ENCODE peak calls at places on chromosomes 1 and 21, in eight cellular contexts. L, W, S, Q, K, G, U and V are unnamed samples.

GRCh38 chr1:244395965-244396364 is 55.7 kb downstream of the ADSS2 start:
- DNase-seq in L (no peak), K (no peak), S (no peak), Q (no peak), W (no peak), G (no peak), U (no peak), V (no peak)

GRCh38 chr1:110249256-110249655 is 39.1 kb downstream of the KCNC4 start:
- DNase-seq in K (no peak), S (no peak), W (no peak), G (no peak), U (no peak), Q (no peak), L (no peak), V (no peak)

GRCh38 chr1:19852036-19852435 is 30.2 kb upstream of the OTUD3 start:
- DNase-seq in U (no peak), Q (peak; percentile 55), G (no peak), W (no peak), S (no peak), L (no peak), K (no peak), V (no peak)

GRCh38 chr1:202251424-202252256 is 58.0 kb downstream of the LGR6 start:
- DNase-seq in S (no peak), L (no peak), W (no peak), G (no peak), K (no peak), U (no peak), Q (no peak), V (no peak)

GRCh38 chr21:45507888-45508508 is 34.2 kb downstream of the SLC19A1 start:
- DNase-seq in U (peak; percentile 5), W (no peak), S (no peak), K (no peak), Q (no peak), G (no peak), L (no peak), V (no peak)

GRCh38 chr1:21671915-21672314 is 2.8 kb upstream of the RAP1GAP start:
- DNase-seq in G (no peak), W (no peak), U (no peak), K (no peak), L (no peak), S (no peak), Q (no peak), V (no peak)

GRCh38 chr1:77143529-77144121 is 75.6 kb downstream of the PIGK start:
- DNase-seq in Q (peak; percentile 12), S (no peak), G (no peak), U (no peak), L (peak; percentile 20), W (peak; percentile 17), K (no peak), V (no peak)

GRCh38 chr1:29673669-29674624 is 437.6 kb downstream of the PTPRU start:
- DNase-seq in W (no peak), U (no peak), L (no peak), Q (no peak), G (no peak), K (no peak), S (no peak), V (no peak)

GRCh38 chr21:41875086-41875485 is 4.1 kb downstream of the PRDM15 start:
- DNase-seq in W (no peak), G (no peak), U (no peak), S (no peak), L (no peak), K (no peak), Q (no peak), V (no peak)

GRCh38 chr1:185008746-185009360 is 34.5 kb upstream of the NIBAN1 start:
- DNase-seq in L (no peak), Q (no peak), G (no peak), U (no peak), W (no peak), K (no peak), S (no peak), V (no peak)

GRCh38 chr21:45308211-45309068 is 20.7 kb upstream of the POFUT2 start:
- DNase-seq in Q (peak; percentile 51), U (peak; percentile 12), S (no peak), G (no peak), K (no peak), W (peak; percentile 78), L (peak; percentile 93), V (peak; percentile 6)

GRCh38 chr21:27831821-27832569 is 865.1 kb upstream of the ADAMTS5 start:
- DNase-seq in W (no peak), S (no peak), U (no peak), L (peak; percentile 19), K (no peak), G (no peak), Q (peak; percentile 61), V (no peak)

GRCh38 chr21:34282223-34282622 is 81.6 kb upstream of the KCNE2 start:
- DNase-seq in L (no peak), Q (no peak), U (no peak), K (no peak), W (no peak), G (no peak), S (no peak), V (no peak)

GRCh38 chr1:43902058-43902831 is 31.4 kb upstream of the ARTN start:
- DNase-seq in L (no peak), S (no peak), Q (no peak), G (no peak), K (no peak), U (no peak), W (no peak), V (no peak)

GRCh38 chr1:40939320-40940059 is 40.0 kb upstream of the CTPS1 start:
- DNase-seq in L (peak; percentile 87), Q (peak; percentile 77), U (no peak), W (peak; percentile 90), S (no peak), K (no peak), G (no peak), V (no peak)

GRCh38 chr21:43949499-43950208 is 62.5 kb upstream of the TRAPPC10 start:
- DNase-seq in G (no peak), W (no peak), K (no peak), U (no peak), S (no peak), L (no peak), Q (no peak), V (no peak)

DNA sequence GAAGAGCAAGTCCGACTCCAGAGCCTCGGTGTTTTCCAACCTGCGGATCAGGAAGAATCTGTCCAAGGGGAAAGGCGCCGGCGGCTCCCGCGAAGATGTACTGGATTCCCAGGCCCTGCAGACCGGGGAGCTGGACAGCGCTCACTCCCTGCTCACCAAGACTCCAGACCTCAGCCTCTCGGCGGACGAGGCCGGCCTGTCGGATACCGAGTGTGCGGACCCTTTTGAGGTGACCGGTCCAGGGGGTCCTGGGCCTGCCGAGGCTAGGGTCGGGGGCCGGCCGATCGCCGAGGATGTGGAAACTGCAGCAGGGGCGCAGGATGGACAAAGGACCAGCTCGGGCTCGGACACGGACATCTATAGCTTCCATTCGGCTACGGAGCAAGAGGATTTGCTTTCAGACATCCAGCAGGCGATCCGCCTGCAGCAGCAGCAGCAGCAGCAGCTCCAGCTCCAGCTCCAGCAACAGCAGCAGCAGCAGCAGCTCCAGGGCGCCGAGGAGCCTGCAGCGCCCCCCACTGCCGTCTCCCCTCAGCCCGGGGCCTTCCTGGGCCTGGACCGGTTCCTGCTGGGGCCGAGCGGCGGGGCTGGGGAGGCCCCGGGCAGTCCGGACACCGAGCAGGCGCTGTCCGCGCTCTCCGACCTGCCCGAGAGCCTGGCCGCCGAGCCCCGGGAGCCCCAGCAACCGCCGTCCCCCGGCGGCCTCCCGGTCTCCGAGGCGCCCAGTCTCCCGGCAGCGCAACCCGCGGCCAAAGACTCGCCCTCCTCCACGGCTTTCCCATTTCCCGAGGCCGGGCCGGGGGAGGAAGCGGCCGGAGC is 827 bp downstream of the FMN2 start:
- DNase-seq in Q (peak; percentile 73), U (peak; percentile 56), S (no peak), K (no peak), W (peak; percentile 41), G (no peak), L (peak; percentile 37), V (peak; percentile 61)
- TF ChIP-seq CTCF in Q (peak; percentile 28), U (no peak), S (peak; percentile 35), K (no peak), W (no peak), G (no peak), L (no peak), V (no peak)

GRCh38 chr1:17999884-18000283 is 107.7 kb upstream of the IGSF21 start:
- DNase-seq in U (no peak), K (no peak), W (no peak), G (no peak), L (no peak), S (no peak), Q (no peak), V (no peak)

GRCh38 chr1:17994046-17994445 is 113.6 kb upstream of the IGSF21 start:
- DNase-seq in L (no peak), W (no peak), U (no peak), G (no peak), K (no peak), S (no peak), Q (no peak), V (no peak)

GRCh38 chr1:18001725-18002124 is 105.9 kb upstream of the IGSF21 start:
- DNase-seq in W (no peak), G (no peak), U (no peak), K (no peak), S (no peak), Q (no peak), L (no peak), V (no peak)

GRCh38 chr1:17995480-17995879 is 112.1 kb upstream of the IGSF21 start:
- DNase-seq in G (no peak), U (no peak), Q (no peak), L (no peak), K (no peak), S (no peak), W (no peak), V (no peak)

GRCh38 chr1:17998889-17999288 is 108.7 kb upstream of the IGSF21 start:
- DNase-seq in U (no peak), G (no peak), S (no peak), L (peak; percentile 3), Q (peak; percentile 8), W (no peak), K (no peak), V (no peak)
- TF ChIP-seq CTCF in U (peak; percentile 19), G (peak; percentile 34), S (peak; percentile 33), L (peak; percentile 34), Q (peak; percentile 42), W (no peak), K (no peak), V (peak; percentile 26)

GRCh38 chr1:55010887-55011217 is 12.1 kb downstream of the BSND start:
- DNase-seq in S (no peak), U (no peak), K (no peak), L (no peak), G (no peak), Q (no peak), W (no peak), V (no peak)
- TF ChIP-seq CTCF in S (no peak), U (no peak), K (no peak), L (no peak), G (no peak), Q (no peak), W (no peak), V (no peak)

DNA sequence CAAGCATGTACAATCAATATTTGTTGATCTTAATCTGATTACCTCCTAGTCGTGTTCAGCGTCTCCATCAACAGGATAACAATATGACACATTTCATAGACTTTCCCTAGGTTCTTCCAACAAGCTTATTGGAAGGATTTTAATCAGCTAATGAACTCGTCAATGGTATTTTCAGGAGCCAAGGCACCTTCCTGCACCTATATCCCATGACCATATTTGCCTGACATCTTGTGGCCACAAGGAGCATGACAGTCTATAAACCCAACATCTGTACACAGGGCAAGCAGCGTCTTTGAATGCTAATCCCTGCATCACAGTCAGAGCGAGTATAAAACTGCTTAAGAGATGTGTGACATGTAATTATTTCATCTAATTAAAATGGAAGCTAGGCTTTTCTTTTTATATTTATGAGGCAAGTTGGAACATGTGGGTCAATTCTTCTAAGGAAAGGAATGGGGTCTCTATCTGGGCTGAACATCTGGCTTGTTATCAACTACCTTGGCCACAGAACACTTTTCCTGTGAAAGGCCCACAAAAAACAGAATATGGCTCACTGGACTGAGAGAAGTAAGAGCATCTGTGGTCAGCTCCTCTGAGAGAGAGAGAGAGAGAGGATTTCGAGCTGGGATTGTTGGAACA is 388.8 kb downstream of the NTNG1 start:
- DNase-seq in L (peak; percentile 58), S (peak; percentile 19), K (no peak), Q (peak; percentile 73), W (peak; percentile 39), G (peak; percentile 84), U (peak; percentile 37), V (peak; percentile 26)
- TF ChIP-seq CTCF in L (peak; percentile 73), S (peak; percentile 68), K (peak; percentile 39), Q (peak; percentile 97), W (peak; percentile 66), G (peak; percentile 90), U (peak; percentile 94), V (peak; percentile 84)